ENCODE peak calls at places on chromosomes 4 and X, in four cellular contexts. K, X, V and Y are unnamed samples.

GRCh38 chr4:148445903-148446261 is 3.7 kb upstream of the NR3C2 start:
- DNase-seq in X (no peak), V (no peak), K (no peak), Y (no peak)

GRCh38 chrX:84175274-84175673 is 12.7 kb downstream of the RPS6KA6 start:
- DNase-seq in V (no peak), X (no peak), K (no peak), Y (no peak)

GRCh38 chrX:45584717-45585116 is 384.0 kb upstream of the DIPK2B start:
- DNase-seq in K (no peak), X (no peak), V (no peak), Y (no peak)

GRCh38 chr4:7817877-7818675 is 121.6 kb downstream of the AFAP1 start:
- DNase-seq in X (no peak), K (no peak), V (no peak), Y (no peak)

GRCh38 chr4:94479358-94480141 is 27.8 kb downstream of the PDLIM5 start:
- DNase-seq in K (no peak), V (no peak), X (no peak), Y (no peak)

GRCh38 chr4:184279496-184280082 is 61.9 kb upstream of the ENPP6 start:
- DNase-seq in K (no peak), X (no peak), V (no peak), Y (no peak)

GRCh38 chrX:71536285-71536684 is 3.4 kb downstream of the OGT start:
- DNase-seq in K (no peak), X (no peak), V (no peak), Y (no peak)

GRCh38 chr4:107828315-107828714 is 3.6 kb downstream of the SGMS2 start:
- DNase-seq in X (no peak), V (no peak), K (no peak), Y (no peak)

GRCh38 chr4:123325241-123325681 is 71.3 kb upstream of the SPRY1 start:
- DNase-seq in K (no peak), X (peak; percentile 75), V (peak; percentile 13), Y (peak; percentile 25)

GRCh38 chr4:5884804-5885203 is 8.1 kb downstream of the CRMP1 start:
- DNase-seq in X (no peak), K (no peak), V (no peak), Y (no peak)

GRCh38 chrX:53288173-53288572 is 6.8 kb upstream of the IQSEC2 start:
- DNase-seq in K (no peak), X (no peak), V (no peak), Y (no peak)

GRCh38 chr4:126757219-126757618 is 875.5 kb upstream of the INTU start:
- DNase-seq in V (no peak), X (no peak), K (no peak), Y (no peak)

GRCh38 chr4:99504804-99505502 is 5.9 kb upstream of the C4orf17 start:
- DNase-seq in K (no peak), V (no peak), X (no peak), Y (no peak)

GRCh38 chrX:74382613-74383012 is 38.7 kb upstream of the SLC16A2 start:
- DNase-seq in V (peak; percentile 25), K (peak; percentile 17), X (peak; percentile 3), Y (peak; percentile 7)

GRCh38 chrX:86133761-86134160 is 14.5 kb upstream of the DACH2 start:
- DNase-seq in X (no peak), V (no peak), K (no peak), Y (no peak)

GRCh38 chrX:1084689-1085088 is 127.8 kb downstream of the CRLF2 start:
- DNase-seq in K (no peak), X (no peak), V (no peak), Y (no peak)

GRCh38 chrX:23898412-23898959 is 9.3 kb downstream of the APOO start:
- DNase-seq in V (no peak), K (no peak), X (no peak), Y (no peak)

GRCh38 chr4:89275587-89275986 is 32.0 kb downstream of the GPRIN3 start:
- DNase-seq in K (no peak), X (no peak), V (no peak), Y (no peak)

GRCh38 chrX:68989865-68990606 is 161.2 kb downstream of the EFNB1 start:
- DNase-seq in K (peak; percentile 29), V (no peak), X (no peak), Y (no peak)

GRCh38 chr4:102564399-102564921 is 63.3 kb downstream of the NFKB1 start:
- DNase-seq in K (no peak), X (peak; percentile 91), V (no peak), Y (peak; percentile 10)

GRCh38 chr4:20418865-20419451 is 167.3 kb downstream of the SLIT2 start:
- DNase-seq in X (peak; percentile 40), K (no peak), V (no peak), Y (no peak)

GRCh38 chr4:41692717-41693345 is 55.7 kb downstream of the PHOX2B start:
- DNase-seq in X (no peak), V (peak; percentile 11), K (peak; percentile 25), Y (peak; percentile 16)

GRCh38 chr4:156775803-156776202 is 195.8 kb downstream of the PDGFC start:
- DNase-seq in V (no peak), K (no peak), X (no peak), Y (no peak)

GRCh38 chr4:176805155-176805554 is 12.4 kb upstream of the VEGFC start:
- DNase-seq in V (no peak), K (no peak), X (no peak), Y (no peak)

GRCh38 chr4:17721496-17722360 is 59.7 kb downstream of the FAM184B start:
- DNase-seq in K (no peak), X (no peak), V (no peak), Y (no peak)

GRCh38 chr4:63717384-63717783 is 691.9 kb downstream of the TECRL start:
- DNase-seq in K (no peak), V (no peak), X (peak; percentile 3), Y (no peak)

GRCh38 chrX:39613997-39614679 is 483.6 kb downstream of the BCOR start:
- DNase-seq in V (peak; percentile 28), K (peak; percentile 25), X (peak; percentile 46), Y (no peak)

GRCh38 chr4:99979872-99980271 is 29.8 kb upstream of the H2AZ1 start:
- DNase-seq in K (no peak), V (no peak), X (no peak), Y (no peak)

GRCh38 chr4:66574145-66574978 is 904.1 kb upstream of the EPHA5 start:
- DNase-seq in V (no peak), X (no peak), K (no peak), Y (no peak)

GRCh38 chrX:45807572-45808425 is 607.1 kb upstream of the DIPK2B start:
- DNase-seq in K (no peak), V (no peak), X (no peak), Y (no peak)

GRCh38 chr4:145536044-145536443 is 54.4 kb downstream of the SMAD1 start:
- DNase-seq in X (no peak), V (no peak), K (no peak), Y (no peak)

GRCh38 chrX:39808471-39808917 is 289.3 kb downstream of the BCOR start:
- DNase-seq in V (no peak), X (no peak), K (no peak), Y (no peak)

DNA sequence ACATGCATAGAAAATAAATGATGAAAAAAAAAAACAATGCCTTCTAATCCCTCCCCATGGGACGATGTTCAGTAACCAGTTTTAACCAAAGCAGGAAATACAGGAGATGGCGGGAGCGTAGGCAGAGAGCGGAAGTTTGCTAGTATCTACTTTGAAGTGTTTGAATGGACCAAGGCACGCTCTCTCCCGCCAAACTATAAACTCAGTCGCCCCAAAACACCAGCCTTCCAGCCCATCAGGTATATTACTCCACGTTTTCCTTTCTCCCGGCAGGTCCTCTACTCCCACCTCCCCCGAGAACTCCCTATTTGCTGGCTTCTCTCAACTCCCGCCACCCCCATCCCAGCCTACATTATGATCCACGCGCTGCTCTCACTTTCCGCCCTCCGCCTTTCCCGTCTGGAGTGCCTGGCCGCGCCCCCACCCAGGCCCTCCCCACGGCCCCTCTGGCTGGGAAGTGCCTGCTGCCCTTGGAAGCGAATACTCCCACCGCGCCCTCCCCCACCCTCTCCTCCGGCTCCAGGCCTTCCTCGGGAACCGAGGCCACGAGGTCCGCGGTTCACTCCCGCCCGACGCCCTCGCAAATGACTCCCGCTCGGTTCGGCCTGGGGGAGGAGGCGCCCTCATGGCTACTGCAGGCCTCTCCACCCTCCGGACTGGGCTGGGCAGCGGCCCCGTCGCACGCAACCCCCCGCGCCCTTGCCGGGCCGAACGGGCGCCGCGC is 741 bp downstream of the DHX15 start:
- DNase-seq in V (peak; percentile 27), X (no peak), K (peak; percentile 3), Y (peak; percentile 29)
- TF ChIP-seq TAF1 in V (no peak), X (no peak), K (peak; percentile 65), Y (peak; percentile 29)

DNA sequence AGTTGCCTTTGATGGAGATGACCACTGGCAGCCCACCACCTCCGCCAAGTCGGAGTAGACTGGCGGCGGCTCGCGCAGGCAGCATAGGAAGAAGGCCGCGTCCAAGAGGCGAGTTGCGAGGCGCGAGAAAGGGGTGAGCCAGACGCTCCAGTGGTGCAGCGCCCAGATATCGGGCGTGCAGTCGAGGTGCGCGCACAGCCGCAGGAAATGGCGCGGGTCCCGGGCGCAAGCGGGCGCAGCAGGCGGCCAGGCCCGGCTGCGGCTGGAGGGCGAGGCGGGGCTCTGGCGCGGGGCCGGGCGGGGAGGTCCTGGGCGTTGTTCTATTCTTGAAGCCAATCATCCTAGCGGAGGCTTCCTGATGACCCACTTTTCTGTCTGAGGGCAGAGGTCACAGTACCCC is 13.2 kb upstream of the PGRMC1 start:
- DNase-seq in K (no peak), X (no peak), V (no peak), Y (no peak)
- TF ChIP-seq TAF1 in K (no peak), X (no peak), V (no peak), Y (no peak)

GRCh38 chr4:56147371-56147770 is 198.6 kb downstream of the CEP135 start:
- DNase-seq in V (no peak), X (no peak), K (no peak), Y (no peak)
- TF ChIP-seq TAF1 in V (no peak), X (no peak), K (no peak), Y (no peak)

GRCh38 chr4:54550415-54551171 is 107.2 kb upstream of the KIT start:
- DNase-seq in V (no peak), X (no peak), K (no peak), Y (no peak)
- TF ChIP-seq TAF1 in V (no peak), X (no peak), K (no peak), Y (no peak)

GRCh38 chr4:105022811-105023667 is 123.6 kb upstream of the TET2 start:
- DNase-seq in K (no peak), X (no peak), V (no peak), Y (no peak)

GRCh38 chr4:105025263-105026017 is 121.2 kb upstream of the TET2 start:
- DNase-seq in K (no peak), X (no peak), V (no peak), Y (no peak)

GRCh38 chr4:105023668-105024055 is 123.0 kb upstream of the TET2 start:
- DNase-seq in V (no peak), K (no peak), X (no peak), Y (no peak)
- TF ChIP-seq TAF1 in V (no peak), K (no peak), X (no peak), Y (no peak)

DNA sequence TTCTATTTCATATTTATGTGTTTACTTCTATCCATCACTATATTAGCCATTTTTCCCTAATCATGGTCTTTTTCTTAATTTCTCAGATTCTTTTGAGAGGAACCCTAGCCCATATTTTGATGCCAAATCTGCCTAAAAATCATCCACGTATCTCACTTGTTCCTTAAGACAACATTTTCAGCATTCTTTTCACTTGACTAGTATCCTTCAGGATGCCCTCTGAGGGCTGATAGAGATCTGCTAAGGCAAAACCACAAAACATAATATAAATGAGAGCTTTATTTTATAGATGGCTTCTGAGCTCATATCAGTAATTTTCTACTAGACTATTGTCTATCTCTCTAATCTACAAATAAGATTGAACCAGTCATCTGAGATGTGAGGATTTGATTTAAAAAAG is 341.9 kb downstream of the GPM6A start:
- DNase-seq in K (no peak), X (no peak), V (no peak), Y (no peak)
- TF ChIP-seq TAF1 in K (no peak), X (no peak), V (no peak), Y (no peak)